ENCODE peak calls at places on chromosomes 11 and 22, in ten cellular contexts. S is activated T-cell treated with anti-CD3 and anti-CD28 coated beads, Interleukin-2, amount 50 U/mL, for 24 hours; C is stimulated activated CD4-positive, alpha-beta T cell treated with anti-CD3 and anti-CD28 coated beads, Interleukin-1b, Interleukin-23, amount 100 ng/mL, for 1 hour; A is kidney; J is IMR-90; L is mucosa of descending colon; X is neural crest cell; U is A549; V is endothelial cell; Z is activated CD4-positive, alpha-beta T cell treated with anti-CD3 and anti-CD28 coated beads, Interleukin-2, amount 50 U/mL, for 48 hours. P is an unnamed sample.

GRCh38 chr22:39178206-39179111 is 26.0 kb upstream of the CBX7 start:
- DNase-seq in S (no peak), C (no peak), A (no peak), J (peak; percentile 43), L (no peak), X (no peak), U (no peak), V (no peak), Z (no peak), P (no peak)

GRCh38 chr11:86713552-86713951 is 41.1 kb upstream of the ME3 start:
- DNase-seq in S (no peak), C (no peak), A (no peak), J (no peak), L (no peak), X (no peak), U (no peak), V (no peak), Z (no peak), P (no peak)

GRCh38 chr22:50325444-50326224 is 1.2 kb downstream of the DENND6B start:
- DNase-seq in S (no peak), C (no peak), A (no peak), J (no peak), L (peak; percentile 50), X (no peak), U (no peak), V (no peak), Z (no peak), P (no peak)

GRCh38 chr11:128559496-128560103 is 27.8 kb downstream of the ETS1 start:
- DNase-seq in S (no peak), C (no peak), A (no peak), J (no peak), L (no peak), X (no peak), U (no peak), V (no peak), Z (no peak), P (no peak)

GRCh38 chr11:92226331-92227232 is 2.0 kb downstream of the FAT3 start:
- DNase-seq in S (no peak), C (no peak), A (peak; percentile 81), J (no peak), L (peak; percentile 43), X (peak; percentile 50), U (no peak), V (peak; percentile 55), Z (no peak), P (no peak)

GRCh38 chr11:46762248-46762647 is 43.2 kb downstream of the F2 start:
- DNase-seq in S (no peak), C (no peak), A (no peak), J (no peak), L (no peak), X (no peak), U (no peak), V (no peak), Z (no peak), P (no peak)

GRCh38 chr11:10730151-10730550 is 20.9 kb upstream of the CTR9 start:
- DNase-seq in S (no peak), C (no peak), A (no peak), J (no peak), L (no peak), X (no peak), U (no peak), V (no peak), Z (no peak), P (no peak)

GRCh38 chr11:19808076-19808911 is 95.7 kb downstream of the NAV2 start:
- DNase-seq in S (no peak), C (no peak), A (no peak), J (no peak), L (no peak), X (no peak), U (no peak), V (no peak), Z (no peak), P (no peak)

GRCh38 chr11:104089481-104089880 is 53.0 kb downstream of the DDI1 start:
- DNase-seq in S (no peak), C (no peak), A (no peak), J (no peak), L (no peak), X (no peak), U (no peak), V (no peak), Z (no peak), P (no peak)

GRCh38 chr22:43642319-43642718 is 169.8 kb downstream of the EFCAB6 start:
- DNase-seq in S (no peak), C (no peak), A (no peak), J (no peak), L (no peak), X (no peak), U (no peak), V (no peak), Z (no peak), P (no peak)

GRCh38 chr11:128341767-128342318 is 245.5 kb downstream of the ETS1 start:
- DNase-seq in S (no peak), C (no peak), A (no peak), J (no peak), L (no peak), X (no peak), U (no peak), V (no peak), Z (no peak), P (no peak)

GRCh38 chr11:8047382-8047781 is 33.6 kb upstream of the TUB start:
- DNase-seq in S (no peak), C (no peak), A (no peak), J (no peak), L (no peak), X (no peak), U (no peak), V (no peak), Z (no peak), P (no peak)

GRCh38 chr11:62611705-62612365 is 740 bp downstream of the EML3 start:
- DNase-seq in S (peak; percentile 77), C (no peak), A (peak; percentile 84), J (peak; percentile 60), L (peak; percentile 69), X (no peak), U (peak; percentile 48), V (peak; percentile 21), Z (peak; percentile 65), P (peak; percentile 36)

GRCh38 chr11:3163241-3163981 is 1.7 kb downstream of the OSBPL5 start:
- DNase-seq in S (no peak), C (no peak), A (peak; percentile 65), J (no peak), L (no peak), X (no peak), U (no peak), V (no peak), Z (no peak), P (no peak)

GRCh38 chr22:48287031-48287430 is 1524.6 kb downstream of the TBC1D22A start:
- DNase-seq in S (no peak), C (no peak), A (no peak), J (no peak), L (no peak), X (no peak), U (peak; percentile 25), V (no peak), Z (no peak), P (no peak)

GRCh38 chr11:97140885-97141494 is 751.2 kb downstream of the JRKL start:
- DNase-seq in S (no peak), C (no peak), A (no peak), J (no peak), L (no peak), X (no peak), U (peak; percentile 2), V (peak; percentile 11), Z (no peak), P (no peak)

GRCh38 chr11:65051389-65051858 is 6.9 kb downstream of the NAALADL1 start:
- DNase-seq in S (no peak), C (no peak), A (no peak), J (no peak), L (no peak), X (no peak), U (no peak), V (no peak), Z (no peak), P (no peak)

GRCh38 chr11:58047818-58048217 is 17.1 kb downstream of the OR6Q1 start:
- DNase-seq in S (no peak), C (no peak), A (no peak), J (no peak), L (no peak), X (no peak), U (no peak), V (no peak), Z (no peak), P (no peak)

GRCh38 chr11:2549876-2550605 is 105.2 kb downstream of the KCNQ1 start:
- DNase-seq in S (no peak), C (no peak), A (peak; percentile 88), J (no peak), L (peak; percentile 44), X (no peak), U (no peak), V (no peak), Z (no peak), P (no peak)

P was measured in activated T-helper 9 cell treated with anti-CD3 and anti-CD28 coated beads, Interleukin-2, amount 50 U/mL, for 16 hours.